ENCODE peak calls at places on chromosomes 16 and 17, in ten cellular contexts. One of them, this sample, is unnamed.
A peak's percentile ranks its signal among the peaks of the same experiment; 100 is the strongest.

GRCh38 chr16:88014201-88014781 is 63.1 kb downstream of the BANP start:
- DNase-seq in mesothelial cell of epicardium: no peak
- DNase-seq in HCT116: no peak
- DNase-seq in PC-3: peak; percentile 43
- DNase-seq in GM12865: no peak
- DNase-seq in sigmoid colon: peak; percentile 49
- DNase-seq in heart left ventricle: no peak
- DNase-seq in nephron progenitor cell: no peak
- DNase-seq in heart right ventricle: no peak
- DNase-seq in neural crest cell: no peak
- DNase-seq in this sample: no peak

GRCh38 chr17:78366109-78366848 is 6.4 kb upstream of the SOCS3 start:
- DNase-seq in PC-3: no peak
- DNase-seq in sigmoid colon: no peak
- DNase-seq in GM12865: no peak
- DNase-seq in heart left ventricle: no peak
- DNase-seq in nephron progenitor cell: no peak
- DNase-seq in neural crest cell: no peak
- DNase-seq in HCT116: no peak
- DNase-seq in heart right ventricle: no peak
- DNase-seq in mesothelial cell of epicardium: no peak
- DNase-seq in this sample: no peak

GRCh38 chr17:28748852-28749515 is 5.2 kb downstream of the TRAF4 start:
- DNase-seq in heart left ventricle: no peak
- DNase-seq in HCT116: no peak
- DNase-seq in PC-3: no peak
- DNase-seq in mesothelial cell of epicardium: no peak
- DNase-seq in sigmoid colon: no peak
- DNase-seq in GM12865: no peak
- DNase-seq in neural crest cell: no peak
- DNase-seq in heart right ventricle: no peak
- DNase-seq in nephron progenitor cell: no peak
- DNase-seq in this sample: no peak

GRCh38 chr17:15334266-15334665 is 7.1 kb downstream of the TEKT3 start:
- DNase-seq in heart left ventricle: no peak
- DNase-seq in neural crest cell: no peak
- DNase-seq in GM12865: no peak
- DNase-seq in sigmoid colon: no peak
- DNase-seq in HCT116: no peak
- DNase-seq in nephron progenitor cell: no peak
- DNase-seq in PC-3: peak; percentile 89
- DNase-seq in heart right ventricle: no peak
- DNase-seq in mesothelial cell of epicardium: no peak
- DNase-seq in this sample: no peak

GRCh38 chr16:54342001-54342776 is 55.6 kb upstream of the IRX3 start:
- DNase-seq in PC-3: no peak
- DNase-seq in nephron progenitor cell: no peak
- DNase-seq in heart right ventricle: no peak
- DNase-seq in HCT116: no peak
- DNase-seq in sigmoid colon: peak; percentile 37
- DNase-seq in heart left ventricle: no peak
- DNase-seq in neural crest cell: no peak
- DNase-seq in mesothelial cell of epicardium: no peak
- DNase-seq in GM12865: no peak
- DNase-seq in this sample: no peak

GRCh38 chr17:74037320-74037719 is 166.2 kb upstream of the RPL38 start:
- DNase-seq in heart left ventricle: no peak
- DNase-seq in sigmoid colon: no peak
- DNase-seq in PC-3: peak; percentile 44
- DNase-seq in mesothelial cell of epicardium: peak; percentile 52
- DNase-seq in neural crest cell: no peak
- DNase-seq in heart right ventricle: no peak
- DNase-seq in HCT116: no peak
- DNase-seq in nephron progenitor cell: peak; percentile 28
- DNase-seq in GM12865: no peak
- DNase-seq in this sample: no peak

GRCh38 chr16:76194621-76195015 is 82.6 kb upstream of the CNTNAP4 start:
- DNase-seq in PC-3: no peak
- DNase-seq in neural crest cell: no peak
- DNase-seq in nephron progenitor cell: no peak
- DNase-seq in mesothelial cell of epicardium: no peak
- DNase-seq in heart left ventricle: no peak
- DNase-seq in GM12865: no peak
- DNase-seq in HCT116: no peak
- DNase-seq in heart right ventricle: no peak
- DNase-seq in sigmoid colon: no peak
- DNase-seq in this sample: no peak

GRCh38 chr16:83105279-83106077 is 478.7 kb downstream of the CDH13 start:
- DNase-seq in heart left ventricle: no peak
- DNase-seq in HCT116: no peak
- DNase-seq in GM12865: no peak
- DNase-seq in mesothelial cell of epicardium: no peak
- DNase-seq in heart right ventricle: no peak
- DNase-seq in neural crest cell: no peak
- DNase-seq in sigmoid colon: no peak
- DNase-seq in PC-3: no peak
- DNase-seq in nephron progenitor cell: no peak
- DNase-seq in this sample: no peak

GRCh38 chr17:75081611-75082540 is 5.9 kb upstream of the SLC16A5 start:
- DNase-seq in PC-3: no peak
- DNase-seq in sigmoid colon: no peak
- DNase-seq in neural crest cell: no peak
- DNase-seq in GM12865: no peak
- DNase-seq in mesothelial cell of epicardium: no peak
- DNase-seq in nephron progenitor cell: no peak
- DNase-seq in HCT116: no peak
- DNase-seq in heart left ventricle: no peak
- DNase-seq in heart right ventricle: no peak
- DNase-seq in this sample: no peak

GRCh38 chr16:64866026-64866425 is 255.8 kb downstream of the CDH11 start:
- DNase-seq in HCT116: no peak
- DNase-seq in PC-3: no peak
- DNase-seq in neural crest cell: no peak
- DNase-seq in GM12865: no peak
- DNase-seq in heart right ventricle: no peak
- DNase-seq in heart left ventricle: no peak
- DNase-seq in sigmoid colon: no peak
- DNase-seq in mesothelial cell of epicardium: no peak
- DNase-seq in nephron progenitor cell: no peak
- DNase-seq in this sample: no peak

GRCh38 chr17:57436565-57436964 is 180.2 kb downstream of the MSI2 start:
- DNase-seq in PC-3: no peak
- DNase-seq in heart right ventricle: no peak
- DNase-seq in mesothelial cell of epicardium: no peak
- DNase-seq in nephron progenitor cell: no peak
- DNase-seq in sigmoid colon: no peak
- DNase-seq in GM12865: no peak
- DNase-seq in neural crest cell: no peak
- DNase-seq in heart left ventricle: no peak
- DNase-seq in HCT116: no peak
- DNase-seq in this sample: no peak

GRCh38 chr17:65855675-65856074 is 294.2 kb upstream of the AXIN2 start:
- DNase-seq in GM12865: no peak
- DNase-seq in mesothelial cell of epicardium: no peak
- DNase-seq in sigmoid colon: no peak
- DNase-seq in nephron progenitor cell: no peak
- DNase-seq in heart left ventricle: no peak
- DNase-seq in heart right ventricle: no peak
- DNase-seq in neural crest cell: no peak
- DNase-seq in HCT116: no peak
- DNase-seq in PC-3: peak; percentile 37
- DNase-seq in this sample: no peak

GRCh38 chr16:71296584-71297133 is 7.5 kb upstream of the CMTR2 start:
- DNase-seq in mesothelial cell of epicardium: no peak
- DNase-seq in sigmoid colon: no peak
- DNase-seq in nephron progenitor cell: no peak
- DNase-seq in heart left ventricle: no peak
- DNase-seq in neural crest cell: no peak
- DNase-seq in HCT116: no peak
- DNase-seq in GM12865: no peak
- DNase-seq in heart right ventricle: no peak
- DNase-seq in PC-3: no peak
- DNase-seq in this sample: no peak

DNA sequence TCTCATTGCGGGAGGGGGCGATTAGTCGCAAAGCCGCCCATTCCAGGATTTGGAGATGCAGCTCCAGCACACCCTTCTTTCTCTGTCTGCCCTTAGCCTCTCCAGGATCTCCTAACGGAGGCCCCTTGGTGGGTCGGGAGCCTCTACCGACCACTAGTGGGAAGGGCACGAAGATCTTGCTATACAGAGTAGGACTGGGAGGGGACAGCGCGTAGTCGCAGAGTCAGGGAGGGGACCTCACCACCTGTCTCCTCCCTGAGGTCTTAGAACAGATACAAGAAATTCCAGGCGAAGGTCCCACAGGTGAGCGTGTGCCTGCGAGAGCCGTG is 569 bp upstream of the SMTNL2 start:
- DNase-seq in nephron progenitor cell: peak; percentile 55
- DNase-seq in heart right ventricle: no peak
- DNase-seq in mesothelial cell of epicardium: no peak
- DNase-seq in neural crest cell: peak; percentile 44
- DNase-seq in PC-3: no peak
- DNase-seq in GM12865: no peak
- DNase-seq in heart left ventricle: no peak
- DNase-seq in HCT116: peak; percentile 31
- DNase-seq in sigmoid colon: no peak
- DNase-seq in this sample: no peak
- TF ChIP-seq CTCF in nephron progenitor cell: peak; percentile 53
- TF ChIP-seq CTCF in heart right ventricle: peak; percentile 11
- TF ChIP-seq CTCF in mesothelial cell of epicardium: peak; percentile 50
- TF ChIP-seq CTCF in neural crest cell: peak; percentile 68
- TF ChIP-seq CTCF in PC-3: peak; percentile 11
- TF ChIP-seq CTCF in GM12865: no peak
- TF ChIP-seq CTCF in heart left ventricle: peak; percentile 51
- TF ChIP-seq CTCF in HCT116: peak; percentile 50
- TF ChIP-seq CTCF in sigmoid colon: no peak
- TF ChIP-seq CTCF in this sample: peak; percentile 18

GRCh38 chr17:71883258-71883657 is 237.6 kb upstream of the SOX9 start:
- DNase-seq in nephron progenitor cell: no peak
- DNase-seq in neural crest cell: no peak
- DNase-seq in HCT116: no peak
- DNase-seq in PC-3: no peak
- DNase-seq in GM12865: no peak
- DNase-seq in mesothelial cell of epicardium: no peak
- DNase-seq in heart right ventricle: no peak
- DNase-seq in heart left ventricle: no peak
- DNase-seq in sigmoid colon: no peak
- DNase-seq in this sample: no peak

GRCh38 chr17:71883845-71884244 is 237.0 kb upstream of the SOX9 start:
- DNase-seq in neural crest cell: no peak
- DNase-seq in mesothelial cell of epicardium: no peak
- DNase-seq in heart left ventricle: no peak
- DNase-seq in sigmoid colon: no peak
- DNase-seq in heart right ventricle: no peak
- DNase-seq in HCT116: no peak
- DNase-seq in GM12865: peak; percentile 68
- DNase-seq in nephron progenitor cell: no peak
- DNase-seq in PC-3: no peak
- DNase-seq in this sample: no peak

DNA sequence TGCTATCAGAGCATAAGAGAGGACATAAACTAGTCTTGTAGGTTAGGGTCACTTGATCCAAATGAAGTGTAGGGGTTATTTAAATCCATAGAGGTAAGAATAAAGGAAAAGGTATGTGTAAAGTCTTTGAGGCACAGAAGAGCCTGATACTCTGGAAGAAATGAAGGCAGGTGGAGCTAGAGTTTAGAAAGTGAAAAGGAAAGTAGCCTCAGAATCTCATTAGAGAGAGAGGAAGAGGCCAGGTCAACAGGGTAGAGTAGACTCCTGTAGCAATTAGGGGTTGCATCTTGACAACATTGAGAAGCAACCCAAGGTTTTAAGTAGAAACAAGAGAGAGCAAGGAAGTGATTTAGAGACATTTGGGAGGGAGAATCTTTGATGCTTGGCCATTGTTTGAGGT is 235.2 kb upstream of the SOX9 start:
- DNase-seq in nephron progenitor cell: no peak
- DNase-seq in heart right ventricle: no peak
- DNase-seq in sigmoid colon: no peak
- DNase-seq in heart left ventricle: no peak
- DNase-seq in GM12865: peak; percentile 40
- DNase-seq in HCT116: no peak
- DNase-seq in PC-3: no peak
- DNase-seq in mesothelial cell of epicardium: no peak
- DNase-seq in neural crest cell: no peak
- DNase-seq in this sample: no peak
- TF ChIP-seq CTCF in nephron progenitor cell: no peak
- TF ChIP-seq CTCF in heart right ventricle: no peak
- TF ChIP-seq CTCF in sigmoid colon: no peak
- TF ChIP-seq CTCF in heart left ventricle: no peak
- TF ChIP-seq CTCF in GM12865: no peak
- TF ChIP-seq CTCF in HCT116: no peak
- TF ChIP-seq CTCF in PC-3: peak; percentile 26
- TF ChIP-seq CTCF in mesothelial cell of epicardium: no peak
- TF ChIP-seq CTCF in neural crest cell: no peak
- TF ChIP-seq CTCF in this sample: no peak

GRCh38 chr16:81779540-81780320 is 639 bp downstream of the PLCG2 start:
- DNase-seq in heart right ventricle: peak; percentile 23
- DNase-seq in heart left ventricle: peak; percentile 78
- DNase-seq in neural crest cell: peak; percentile 13
- DNase-seq in HCT116: no peak
- DNase-seq in nephron progenitor cell: peak; percentile 55
- DNase-seq in mesothelial cell of epicardium: no peak
- DNase-seq in GM12865: peak; percentile 48
- DNase-seq in PC-3: no peak
- DNase-seq in sigmoid colon: no peak
- DNase-seq in this sample: no peak
- TF ChIP-seq CTCF in heart right ventricle: no peak
- TF ChIP-seq CTCF in heart left ventricle: no peak
- TF ChIP-seq CTCF in neural crest cell: no peak
- TF ChIP-seq CTCF in HCT116: no peak
- TF ChIP-seq CTCF in nephron progenitor cell: no peak
- TF ChIP-seq CTCF in mesothelial cell of epicardium: no peak
- TF ChIP-seq CTCF in GM12865: no peak
- TF ChIP-seq CTCF in PC-3: no peak
- TF ChIP-seq CTCF in sigmoid colon: no peak
- TF ChIP-seq CTCF in this sample: no peak

DNA sequence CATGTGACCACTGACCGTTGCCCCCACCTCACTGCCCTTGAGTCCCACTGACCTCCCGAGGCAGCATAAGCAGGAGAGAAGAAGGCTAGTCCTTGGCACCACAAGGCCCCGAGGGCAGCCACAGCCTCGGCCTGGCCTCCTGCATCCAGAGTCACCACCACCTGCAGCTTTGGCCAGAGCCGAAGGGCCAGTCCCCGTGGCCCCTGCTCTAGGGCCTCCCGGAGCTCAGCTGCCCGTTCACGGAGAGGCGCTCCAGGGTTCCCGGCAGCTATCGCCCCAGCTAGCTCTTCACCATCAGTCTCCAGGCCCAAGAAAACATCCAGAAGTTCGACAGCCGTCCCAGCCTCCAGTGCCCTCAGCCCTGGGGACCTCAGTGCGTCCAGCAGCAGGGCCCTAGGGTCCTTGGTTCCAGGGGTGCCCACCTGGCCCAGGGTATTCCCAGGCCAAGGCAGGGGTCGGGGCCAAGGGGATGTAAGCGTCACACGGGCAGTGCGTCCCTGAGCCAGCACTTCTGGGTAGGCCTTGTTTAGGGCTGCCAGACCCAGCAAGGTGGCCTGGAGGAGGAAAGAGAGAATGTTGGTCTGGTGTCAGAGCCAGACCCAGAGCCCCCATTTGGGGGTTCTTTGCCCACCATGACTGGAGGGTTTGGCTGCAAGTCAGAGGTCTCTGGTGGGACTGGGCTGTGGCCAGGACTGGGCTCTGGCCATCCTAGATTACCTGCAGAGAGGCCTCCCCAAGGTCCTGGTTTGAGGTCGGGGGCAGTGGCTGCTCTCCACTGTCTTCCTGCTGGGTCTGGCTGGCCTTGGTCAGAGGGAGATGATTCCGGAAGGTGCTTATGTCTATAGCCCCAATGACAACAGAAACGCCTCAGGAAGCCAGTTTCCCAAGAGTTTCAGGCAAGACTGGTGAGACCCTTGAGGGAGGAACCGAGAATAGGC is 1.8 kb downstream of the GHDC start:
- DNase-seq in sigmoid colon: no peak
- DNase-seq in mesothelial cell of epicardium: no peak
- DNase-seq in HCT116: no peak
- DNase-seq in heart left ventricle: no peak
- DNase-seq in neural crest cell: no peak
- DNase-seq in PC-3: no peak
- DNase-seq in GM12865: no peak
- DNase-seq in nephron progenitor cell: no peak
- DNase-seq in heart right ventricle: no peak
- DNase-seq in this sample: no peak
- TF ChIP-seq CTCF in sigmoid colon: no peak
- TF ChIP-seq CTCF in mesothelial cell of epicardium: no peak
- TF ChIP-seq CTCF in HCT116: no peak
- TF ChIP-seq CTCF in heart left ventricle: no peak
- TF ChIP-seq CTCF in neural crest cell: no peak
- TF ChIP-seq CTCF in PC-3: no peak
- TF ChIP-seq CTCF in GM12865: no peak
- TF ChIP-seq CTCF in nephron progenitor cell: no peak
- TF ChIP-seq CTCF in heart right ventricle: no peak
- TF ChIP-seq CTCF in this sample: no peak